ENCODE peak calls at places on chromosomes 11 and 22, in nine cellular contexts. S is heart left ventricle, R is endothelial cell of umbilical vein, I is PC-3, E is stomach, K is neural progenitor cell, N is mammary epithelial cell, L is heart right ventricle, B is ovary. G is an unnamed sample.

GRCh38 chr11:94139421-94139820 is 10.8 kb downstream of the PANX1 start:
- DNase-seq in S (no peak), R (no peak), I (no peak), E (no peak), K (peak; percentile 84), N (no peak), L (no peak), B (no peak), G (peak; percentile 41)

GRCh38 chr22:27274770-27275449 is 526.6 kb downstream of the MN1 start:
- DNase-seq in S (no peak), R (no peak), I (no peak), E (no peak), K (no peak), N (no peak), L (no peak), B (no peak), G (peak; percentile 76)

GRCh38 chr22:25067851-25068421 is 115.4 kb downstream of the KIAA1671 start:
- DNase-seq in S (no peak), R (no peak), I (no peak), E (no peak), K (no peak), N (no peak), L (no peak), B (no peak), G (no peak)

GRCh38 chr22:30863161-30863833 is 105.3 kb downstream of the MORC2 start:
- DNase-seq in S (peak; percentile 44), R (no peak), I (no peak), E (peak; percentile 24), K (no peak), N (no peak), L (no peak), B (no peak), G (peak; percentile 53)

GRCh38 chr11:119723243-119723951 is 5.6 kb downstream of the NECTIN1 start:
- DNase-seq in S (no peak), R (no peak), I (no peak), E (no peak), K (peak; percentile 36), N (no peak), L (no peak), B (no peak), G (no peak)

GRCh38 chr11:595400-595799 is 19.1 kb downstream of the PHRF1 start:
- DNase-seq in S (no peak), R (no peak), I (no peak), E (no peak), K (no peak), N (no peak), L (no peak), B (no peak), G (no peak)

GRCh38 chr11:13440100-13440855 is 22.7 kb downstream of the BTBD10 start:
- DNase-seq in S (no peak), R (peak; percentile 96), I (peak; percentile 79), E (no peak), K (no peak), N (peak; percentile 93), L (peak; percentile 17), B (no peak), G (peak; percentile 93)

GRCh38 chr22:35379146-35379993 is 1.5 kb upstream of the HMOX1 start:
- DNase-seq in S (no peak), R (no peak), I (no peak), E (no peak), K (no peak), N (no peak), L (no peak), B (no peak), G (no peak)

GRCh38 chr11:19628018-19628417 is 84.6 kb upstream of the NAV2 start:
- DNase-seq in S (peak; percentile 77), R (peak; percentile 52), I (peak; percentile 92), E (no peak), K (no peak), N (peak; percentile 68), L (peak; percentile 60), B (peak; percentile 19), G (peak; percentile 90)

GRCh38 chr11:15654397-15654915 is 539.7 kb downstream of the INSC start:
- DNase-seq in S (no peak), R (no peak), I (no peak), E (no peak), K (no peak), N (no peak), L (no peak), B (no peak), G (no peak)

DNA sequence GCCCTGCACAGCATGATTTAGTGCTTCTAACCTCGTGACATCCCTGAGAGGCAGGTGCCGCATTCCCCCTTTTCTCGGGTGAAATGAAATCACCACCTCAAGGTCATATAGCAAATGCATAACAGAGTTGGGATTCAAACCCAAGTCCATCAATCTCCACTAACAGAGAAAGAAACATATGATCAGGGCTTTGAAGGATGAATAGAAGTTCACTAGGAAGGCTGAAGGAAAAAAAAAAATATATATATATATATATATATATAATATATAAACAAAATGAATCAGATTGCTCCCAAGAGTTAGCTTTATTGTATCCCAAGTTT is 12.1 kb upstream of the ARHGEF17 start:
- DNase-seq in S (no peak), R (no peak), I (no peak), E (no peak), K (no peak), N (no peak), L (no peak), B (no peak), G (no peak)
- H3K4me3 ChIP-seq in S (no peak overlapping the region), R (no peak overlapping the region), I (no peak overlapping the region), E (no peak overlapping the region), K (no peak overlapping the region), N (no peak overlapping the region), L (no peak overlapping the region), B (no peak overlapping the region), G (no peak overlapping the region)

DNA sequence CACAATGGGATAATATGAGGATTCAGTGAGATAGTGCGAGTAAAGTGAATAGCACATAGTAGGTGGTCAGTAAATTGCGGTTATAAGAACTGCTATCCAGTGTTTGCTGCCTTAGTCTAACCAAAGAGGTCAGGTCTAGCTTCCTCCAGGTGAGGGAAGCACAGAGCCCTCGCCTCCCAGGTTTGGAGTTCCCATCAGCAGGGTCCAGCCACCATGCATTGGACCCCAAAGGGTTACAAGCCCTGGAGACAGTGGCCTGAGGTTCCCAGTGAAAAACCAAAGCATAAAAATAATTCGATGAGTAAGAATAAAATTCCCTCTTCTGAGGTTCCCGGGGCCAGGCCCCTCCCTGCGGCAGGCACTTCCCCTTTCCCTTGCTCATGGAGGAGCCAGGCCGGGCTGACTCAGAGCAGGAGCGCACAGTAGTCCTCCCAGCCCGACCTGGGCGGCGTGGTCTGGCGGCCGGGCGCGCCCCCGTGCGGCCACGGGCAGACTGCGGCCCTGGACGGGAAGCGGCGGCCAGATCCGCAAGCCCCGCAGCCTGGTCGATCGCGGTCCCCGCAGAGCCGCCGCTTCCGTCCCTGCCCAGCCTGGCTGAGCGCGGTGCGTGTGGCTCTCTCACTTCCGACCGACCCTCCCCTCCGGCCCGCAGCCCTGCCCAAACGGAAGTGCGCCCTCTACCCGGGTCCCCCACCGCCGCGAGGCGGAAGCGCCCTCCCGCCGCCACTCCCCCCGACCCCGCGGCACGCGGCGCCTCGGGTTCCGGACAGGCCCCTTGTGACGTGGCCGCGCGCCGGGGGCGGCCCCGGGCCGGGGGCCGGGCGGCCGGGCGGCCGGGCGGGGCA is at the start of gene SLC39A13:
- DNase-seq in S (peak; percentile 98), R (peak; percentile 98), I (peak; percentile 90), E (peak; percentile 95), K (peak; percentile 97), N (peak; percentile 96), L (peak; percentile 93), B (peak; percentile 94), G (peak; percentile 96)
- TF ChIP-seq CTCF in S (peak; percentile 97), R (peak; percentile 76), I (peak; percentile 74), E (peak; percentile 88), K (peak; percentile 79), N (peak; percentile 72), L (peak; percentile 55), B (peak; percentile 98), G (peak; percentile 73)

DNA sequence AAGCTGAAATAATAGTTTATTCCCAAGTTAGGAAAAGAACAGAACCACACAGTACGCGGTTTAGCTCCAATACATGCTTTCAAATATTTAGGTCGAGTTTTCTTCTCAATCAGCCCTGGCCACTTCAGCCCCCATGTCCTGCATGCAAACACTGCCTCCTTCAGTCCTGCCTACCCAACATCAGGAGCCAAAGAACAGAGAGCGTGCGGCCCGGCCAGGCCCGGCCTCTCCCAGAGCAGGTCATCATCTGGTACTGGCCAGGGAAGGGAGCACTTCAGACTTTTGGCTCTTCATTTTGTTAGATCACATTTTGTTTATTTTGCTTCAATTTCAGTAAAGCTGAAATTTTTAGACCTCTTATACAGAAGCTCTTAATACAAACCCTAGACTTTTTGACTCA is 6.7 kb downstream of the BRD1 start:
- DNase-seq in S (no peak), R (no peak), I (no peak), E (no peak), K (no peak), N (no peak), L (no peak), B (no peak), G (no peak)
- H3K36me3 ChIP-seq in S (peaks cover 37% of the 10 kb centered on the region), R (peaks cover 20% of the 10 kb centered on the region), I (peaks cover 19% of the 10 kb centered on the region), E (peaks cover 81% of the 10 kb centered on the region), K (no peaks in the 10 kb centered on the region), N (peaks cover 11% of the 10 kb centered on the region), L (peaks cover 13% of the 10 kb centered on the region), B (no peaks in the 10 kb centered on the region), G (peaks cover 41% of the 10 kb centered on the region)

GRCh38 chr11:82714346-82715174 is 19.1 kb downstream of the FAM181B start:
- DNase-seq in S (no peak), R (no peak), I (no peak), E (no peak), K (no peak), N (no peak), L (no peak), B (no peak), G (no peak)
- H3K4me3 ChIP-seq in S (no peak overlapping the region), R (no peak overlapping the region), I (no peak overlapping the region), E (no peak overlapping the region), K (no peak overlapping the region), N (no peak overlapping the region), L (no peak overlapping the region), B (no peak overlapping the region), G (no peak overlapping the region)

DNA sequence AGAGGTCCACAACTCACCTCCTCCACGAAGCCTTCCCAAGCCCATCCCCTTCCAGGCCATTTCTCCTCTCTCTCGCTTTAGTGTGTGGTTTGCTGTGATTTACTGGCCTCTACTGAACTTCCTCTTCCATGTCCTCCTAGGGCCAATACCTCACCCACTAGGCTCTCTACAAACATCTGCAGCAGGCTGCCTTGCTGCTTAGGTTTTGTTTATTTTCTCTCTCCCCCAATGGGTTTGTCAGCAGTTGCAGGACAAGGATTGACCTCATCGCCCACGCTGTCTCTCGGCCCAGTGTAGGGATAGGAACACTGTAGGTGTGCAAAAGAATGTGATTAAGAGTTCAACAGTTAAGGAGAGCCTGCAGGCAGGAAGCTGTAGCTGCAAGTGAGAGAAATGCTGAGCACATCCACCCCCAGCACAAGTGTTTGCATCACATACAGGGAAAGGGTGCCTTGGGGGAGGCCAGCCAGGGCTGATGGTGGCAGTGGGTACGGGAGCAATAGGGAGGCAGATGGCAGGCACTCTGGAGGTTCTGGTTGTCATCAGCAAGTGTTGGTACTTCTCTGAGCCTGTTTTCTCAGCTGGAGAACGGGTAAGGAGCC is 1.4 kb downstream of the PC start:
- DNase-seq in S (no peak), R (no peak), I (no peak), E (peak; percentile 27), K (peak; percentile 27), N (peak; percentile 81), L (no peak), B (no peak), G (peak; percentile 66)
- TF ChIP-seq CTCF in S (no peak), R (no peak), I (no peak), E (no peak), K (no peak), N (peak; percentile 31), L (no peak), B (no peak), G (peak; percentile 29)

GRCh38 chr11:123979311-123979710 is 1.7 kb upstream of the OR10S1 start:
- DNase-seq in S (no peak), R (no peak), I (no peak), E (no peak), K (no peak), N (no peak), L (no peak), B (no peak), G (no peak)
- H3K36me3 ChIP-seq in S (no peaks in the 10 kb centered on the region), R (no peaks in the 10 kb centered on the region), I (no peaks in the 10 kb centered on the region), E (no peaks in the 10 kb centered on the region), K (no peaks in the 10 kb centered on the region), N (no peaks in the 10 kb centered on the region), L (no peaks in the 10 kb centered on the region), B (no peaks in the 10 kb centered on the region), G (no peaks in the 10 kb centered on the region)

G was measured in cardiac muscle cell.